ENCODE peak calls at places on chromosomes 11 and 22, in five cellular contexts. J is Peyer's patch, O is aorta, K is NT2/D1, A is spleen. I is an unnamed sample.
A peak's percentile ranks its signal among the peaks of the same experiment; 100 is the strongest.

GRCh38 chr22:24185001-24185500 is 3.8 kb downstream of the SUSD2 start:
- DNase-seq in J (no peak), K (no peak), A (no peak), O (peak; percentile 44), I (no peak)

GRCh38 chr11:43644626-43645299 is 35.8 kb upstream of the HSD17B12 start:
- DNase-seq in A (no peak), O (no peak), J (no peak), K (no peak), I (no peak)

GRCh38 chr11:26556582-26556981 is 15.5 kb downstream of the MUC15 start:
- DNase-seq in A (no peak), J (no peak), O (no peak), K (no peak), I (no peak)

GRCh38 chr11:9065614-9066431 is 25.6 kb downstream of the SCUBE2 start:
- DNase-seq in O (no peak), K (no peak), A (no peak), J (no peak), I (no peak)

GRCh38 chr22:21796863-21797262 is 61.3 kb upstream of the YPEL1 start:
- DNase-seq in K (no peak), O (no peak), J (no peak), A (no peak), I (no peak)

GRCh38 chr22:35631597-35631996 is 14.5 kb upstream of the MB start:
- DNase-seq in K (no peak), J (peak; percentile 80), A (peak; percentile 68), O (no peak), I (peak; percentile 79)

GRCh38 chr22:45534339-45535192 is 31.9 kb downstream of the FBLN1 start:
- DNase-seq in O (no peak), A (no peak), J (no peak), K (no peak), I (no peak)

GRCh38 chr11:70568504-70569172 is 170.3 kb downstream of the CTTN start:
- DNase-seq in O (peak; percentile 74), A (peak; percentile 71), J (peak; percentile 70), K (peak; percentile 61), I (no peak)

GRCh38 chr11:83827940-83828554 is 541.9 kb upstream of the CCDC90B start:
- DNase-seq in J (no peak), O (no peak), K (peak; percentile 44), A (no peak), I (no peak)

GRCh38 chr11:74870485-74870884 is 78.4 kb downstream of the XRRA1 start:
- DNase-seq in O (no peak), A (no peak), J (no peak), K (peak; percentile 49), I (no peak)

GRCh38 chr22:22909605-22910271 is 22.1 kb downstream of the IGLL5 start:
- DNase-seq in O (no peak), A (peak; percentile 41), J (no peak), K (no peak), I (no peak)

GRCh38 chr11:69000831-69001245 is 12.2 kb downstream of the MRGPRF start:
- DNase-seq in K (no peak), A (peak; percentile 36), J (peak; percentile 45), O (peak; percentile 81), I (peak; percentile 82)

GRCh38 chr22:42127606-42128005 is 3.0 kb downstream of the CYP2D6 start:
- DNase-seq in O (no peak), K (no peak), J (no peak), A (no peak), I (no peak)

DNA sequence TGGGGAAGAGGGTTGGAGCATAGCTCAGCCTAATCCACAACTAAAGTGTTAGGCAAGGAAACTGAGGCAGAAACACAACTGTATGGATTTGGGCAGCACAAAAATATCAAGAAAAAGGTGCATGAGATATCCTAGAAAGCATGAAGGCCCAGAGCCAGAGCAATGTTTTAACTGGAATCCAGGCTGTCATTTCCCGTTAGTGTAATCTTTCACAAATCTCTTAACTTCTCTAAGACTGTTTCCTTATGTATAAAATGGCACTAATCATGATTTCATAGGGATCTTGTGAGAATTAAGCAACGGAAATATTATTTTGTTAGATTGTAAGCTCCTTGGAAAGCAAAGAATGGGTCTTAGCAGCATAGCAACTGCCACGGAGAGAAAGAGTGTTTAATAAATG is 14.6 kb upstream of the SYTL2 start:
- DNase-seq in O (no peak), J (no peak), K (no peak), A (no peak), I (no peak)
- H3K4me1 ChIP-seq in O (peaks cover 2% of the 10 kb centered on the region), J (peaks cover 34% of the 10 kb centered on the region), K (no peaks in the 10 kb centered on the region), A (no peaks in the 10 kb centered on the region), I (peaks cover 18% of the 10 kb centered on the region)

DNA sequence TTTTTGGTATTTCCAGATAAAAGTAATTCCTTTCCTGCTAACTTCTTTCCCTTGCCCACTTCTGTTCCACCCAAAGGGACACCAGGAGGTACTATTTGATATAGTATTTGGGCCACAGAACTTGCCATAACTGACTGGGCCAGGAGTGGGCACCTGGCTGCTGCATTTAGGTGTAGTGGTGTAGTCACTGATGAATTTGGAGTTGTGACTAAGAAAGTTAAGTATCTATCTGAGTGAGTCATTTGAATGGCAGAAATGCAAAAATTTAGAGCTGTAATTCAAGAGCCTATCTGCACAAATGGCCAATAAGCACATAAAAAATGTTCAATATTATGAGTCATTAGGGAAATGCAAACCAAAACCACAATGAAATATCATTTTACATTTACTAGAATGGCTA is 14.8 kb downstream of the GLYATL2 start:
- DNase-seq in O (no peak), K (no peak), J (no peak), A (no peak), I (no peak)
- H3K9me3 ChIP-seq in O (peaks cover 1% of the 10 kb centered on the region), K (peaks cover 11% of the 10 kb centered on the region), J (no peaks in the 10 kb centered on the region), A (peaks cover 9% of the 10 kb centered on the region), I (no peaks in the 10 kb centered on the region)

DNA sequence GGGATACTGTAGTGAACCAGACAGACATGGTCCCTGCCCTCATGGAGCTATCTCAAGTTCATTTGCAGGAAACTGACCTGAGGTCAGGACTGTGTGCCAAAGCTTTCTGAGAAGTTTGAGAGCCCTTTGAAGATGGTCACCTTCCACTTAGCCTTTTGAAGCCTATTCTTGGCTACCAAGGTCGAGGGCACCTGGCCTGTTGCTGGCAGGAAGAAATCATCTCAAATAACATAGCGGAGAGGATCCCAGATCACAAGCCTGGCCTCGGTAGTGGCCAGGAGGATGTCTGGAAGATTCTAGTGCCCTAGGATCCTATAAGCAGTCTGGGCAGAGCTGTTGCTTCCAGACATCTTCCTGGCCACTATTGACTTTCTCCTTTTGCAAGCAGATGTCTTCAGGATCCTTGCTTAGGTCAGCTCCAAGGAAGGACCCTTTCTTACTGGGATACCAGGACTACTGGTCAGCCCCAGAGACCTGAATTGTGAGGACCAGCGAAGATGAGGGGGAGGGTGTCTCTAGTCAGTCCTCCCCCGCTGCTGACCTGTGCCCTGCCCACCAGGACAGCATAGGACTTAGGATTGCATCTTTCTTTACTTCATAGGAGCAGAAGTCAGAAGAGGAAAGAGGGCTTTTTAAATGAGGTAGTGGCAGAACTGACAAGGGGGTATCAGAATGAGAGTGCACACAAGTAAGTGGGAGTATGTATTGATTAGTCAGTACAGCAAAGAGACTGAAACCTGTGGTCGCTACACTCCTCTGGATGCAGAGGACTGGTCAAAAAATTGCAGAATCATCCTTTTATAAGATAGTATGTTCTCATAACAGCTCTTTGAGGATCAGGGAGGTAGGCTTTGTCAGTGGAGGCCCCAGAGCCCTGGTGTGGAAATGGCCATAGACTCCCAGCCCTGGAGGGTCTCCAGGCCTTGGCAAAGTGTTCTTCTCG is 94.8 kb downstream of the TEAD1 start:
- DNase-seq in J (no peak), K (no peak), A (no peak), O (no peak), I (no peak)
- H3K4me1 ChIP-seq in J (no peaks in the 10 kb centered on the region), K (no peaks in the 10 kb centered on the region), A (no peaks in the 10 kb centered on the region), O (peaks cover 2% of the 10 kb centered on the region), I (peaks cover 29% of the 10 kb centered on the region)

GRCh38 chr11:132082566-132082965 is 712.2 kb downstream of the NTM start:
- DNase-seq in J (no peak), O (no peak), A (no peak), K (no peak), I (no peak)

GRCh38 chr11:132087148-132087547 is 716.7 kb downstream of the NTM start:
- DNase-seq in A (no peak), O (no peak), K (no peak), J (no peak), I (no peak)

GRCh38 chr11:132088551-132088950 is 718.1 kb downstream of the NTM start:
- DNase-seq in J (no peak), O (no peak), K (no peak), A (no peak), I (no peak)

GRCh38 chr11:132080121-132080520 is 709.7 kb downstream of the NTM start:
- DNase-seq in A (no peak), K (no peak), J (no peak), O (no peak), I (no peak)

GRCh38 chr11:132084433-132084832 is 714.0 kb downstream of the NTM start:
- DNase-seq in A (no peak), J (no peak), K (no peak), O (no peak), I (no peak)
- H3K9me3 ChIP-seq in A (peaks cover 49% of the 10 kb centered on the region), J (no peaks in the 10 kb centered on the region), K (peaks cover 54% of the 10 kb centered on the region), O (peaks cover 9% of the 10 kb centered on the region), I (peaks cover 21% of the 10 kb centered on the region)